ENCODE peak calls at places on chromosome 5, in ten cellular contexts. R is tibial nerve, J is lower leg skin, P is ovary, Z is adrenal gland, I is right lobe of liver, S is sigmoid colon, A is spleen, Y is body of pancreas, U is heart left ventricle. W is an unnamed sample.

GRCh38 chr5:84370176-84370575 is 14.5 kb downstream of the EDIL3 start:
- DNase-seq in P (no peak), A (no peak), Y (no peak), J (no peak), U (no peak), R (no peak), S (no peak), I (no peak), Z (no peak), W (no peak)

GRCh38 chr5:36740259-36740898 is 134.0 kb downstream of the SLC1A3 start:
- DNase-seq in I (no peak), R (no peak), U (no peak), J (no peak), Y (peak; percentile 54), A (no peak), S (no peak), Z (no peak), P (no peak), W (no peak)

GRCh38 chr5:126971455-126972019 is 58.8 kb downstream of the MARCHF3 start:
- DNase-seq in Y (no peak), Z (no peak), I (no peak), R (no peak), J (no peak), P (no peak), A (no peak), U (no peak), S (no peak), W (no peak)

GRCh38 chr5:82174128-82174918 is 103.8 kb downstream of the RPS23 start:
- DNase-seq in J (peak; percentile 84), U (peak; percentile 36), Z (peak; percentile 77), P (no peak), A (peak; percentile 73), R (peak; percentile 31), S (no peak), Y (peak; percentile 74), I (peak; percentile 41), W (no peak)

GRCh38 chr5:42992035-42992570 is 48.0 kb downstream of the ANXA2R start:
- DNase-seq in A (peak; percentile 97), J (peak; percentile 98), Y (peak; percentile 46), P (peak; percentile 44), I (peak; percentile 85), Z (peak; percentile 90), R (peak; percentile 73), U (peak; percentile 89), S (peak; percentile 88), W (peak; percentile 68)

GRCh38 chr5:95924720-95925119 is 36.9 kb downstream of the ELL2 start:
- DNase-seq in A (no peak), U (no peak), Z (peak; percentile 13), Y (peak; percentile 53), P (no peak), R (no peak), J (no peak), I (no peak), S (no peak), W (no peak)

GRCh38 chr5:103514381-103514780 is 48.2 kb downstream of the NUDT12 start:
- DNase-seq in Z (no peak), I (no peak), U (no peak), A (no peak), J (no peak), P (no peak), R (no peak), S (no peak), Y (no peak), W (no peak)

GRCh38 chr5:128695791-128696520 is 157.9 kb upstream of the FBN2 start:
- DNase-seq in R (no peak), U (no peak), J (no peak), S (no peak), P (no peak), Z (no peak), Y (no peak), I (no peak), A (no peak), W (no peak)

GRCh38 chr5:59095480-59095879 is 512.6 kb downstream of the RAB3C start:
- DNase-seq in J (no peak), R (no peak), S (no peak), U (no peak), Z (no peak), P (no peak), I (no peak), Y (no peak), A (no peak), W (no peak)

GRCh38 chr5:178083942-178084341 is 29.4 kb upstream of the N4BP3 start:
- DNase-seq in R (no peak), U (no peak), P (no peak), A (no peak), J (no peak), I (no peak), S (no peak), Y (no peak), Z (no peak), W (no peak)

DNA sequence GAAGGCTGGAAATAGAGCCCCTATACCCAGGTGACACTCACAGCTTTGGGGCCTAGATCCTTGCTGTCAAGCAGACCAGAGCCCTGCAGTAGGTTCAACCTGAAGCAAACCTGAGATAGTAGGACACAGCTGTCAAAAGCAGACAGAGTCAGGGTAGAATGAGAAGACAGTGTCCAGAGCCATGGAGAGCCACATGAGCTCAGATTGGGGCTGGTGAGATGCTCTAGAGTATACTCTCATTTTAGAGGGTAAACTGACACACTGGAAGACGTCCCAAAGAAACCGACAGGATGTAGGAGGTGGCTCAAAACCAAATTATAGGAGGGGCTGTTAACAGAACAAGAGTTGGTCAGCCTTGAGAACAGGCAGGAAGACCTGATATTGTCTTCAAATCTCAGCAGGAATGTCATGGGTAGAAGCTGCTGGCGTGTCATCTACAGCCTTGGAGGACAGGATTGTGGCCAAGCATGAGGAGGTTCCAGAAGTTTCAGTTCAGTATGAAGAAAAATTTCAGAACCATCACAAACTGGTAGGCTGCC is 11.5 kb downstream of the CCDC69 start:
- DNase-seq in I (no peak), Z (no peak), U (no peak), R (no peak), S (no peak), P (no peak), J (peak; percentile 29), Y (no peak), A (no peak), W (no peak)
- TF ChIP-seq POLR2A in I (no peak), Z (no peak), U (no peak), R (no peak), S (no peak), P (no peak), J (no peak), Y (no peak), A (no peak), W (no peak)

DNA sequence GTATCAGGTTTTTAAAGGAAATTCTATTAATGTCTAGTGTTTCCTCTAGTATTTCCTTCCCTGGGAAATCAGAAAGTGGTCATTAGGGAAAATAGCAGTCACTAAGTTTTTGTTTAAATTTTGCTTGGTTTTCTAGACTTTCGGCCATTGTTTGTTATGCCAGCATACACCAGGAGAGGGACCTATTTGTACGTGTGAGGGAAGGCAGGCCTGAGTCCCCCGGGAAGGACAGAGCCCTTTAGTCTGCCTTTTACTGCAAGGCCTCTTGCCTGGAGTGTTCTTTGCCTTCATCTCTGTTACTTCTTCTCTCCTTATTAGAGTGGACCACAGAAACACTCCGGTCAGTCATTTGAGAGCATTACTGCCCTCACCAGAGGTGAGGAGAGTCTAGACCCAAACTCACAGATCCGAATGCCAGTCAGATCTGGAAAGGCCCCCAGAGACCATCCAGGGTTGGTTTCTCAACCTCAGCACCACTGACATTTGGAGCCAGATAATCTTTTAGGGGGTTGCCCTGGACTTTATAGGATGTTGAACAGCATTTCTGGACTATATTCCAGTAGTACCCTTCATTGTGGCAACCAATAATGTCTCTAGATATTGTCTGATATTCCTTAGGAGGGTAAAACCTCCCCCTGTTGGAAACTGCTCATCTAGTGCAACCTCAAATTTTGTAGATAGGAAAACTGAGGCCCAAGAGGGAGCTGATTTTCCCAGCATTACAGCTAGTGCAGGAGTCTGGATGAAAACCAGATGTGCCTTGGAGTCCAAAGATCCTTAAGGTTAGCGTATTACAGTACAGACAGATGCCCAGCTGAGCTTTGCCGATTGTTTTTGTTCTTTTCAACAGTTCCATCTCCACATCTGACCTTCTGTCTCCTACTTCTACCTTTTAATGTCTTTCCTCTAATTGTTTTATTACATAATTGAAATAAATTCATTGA is 93.0 kb upstream of the NIPAL4 start:
- DNase-seq in U (peak; percentile 23), J (no peak), Y (no peak), S (peak; percentile 82), Z (peak; percentile 24), P (no peak), I (no peak), A (no peak), R (peak; percentile 58), W (no peak)
- TF ChIP-seq CTCF in U (peak; percentile 32), J (no peak), Y (no peak), S (peak; percentile 71), Z (peak; percentile 12), P (no peak), I (no peak), A (peak; percentile 12), R (peak; percentile 18), W (no peak)

DNA sequence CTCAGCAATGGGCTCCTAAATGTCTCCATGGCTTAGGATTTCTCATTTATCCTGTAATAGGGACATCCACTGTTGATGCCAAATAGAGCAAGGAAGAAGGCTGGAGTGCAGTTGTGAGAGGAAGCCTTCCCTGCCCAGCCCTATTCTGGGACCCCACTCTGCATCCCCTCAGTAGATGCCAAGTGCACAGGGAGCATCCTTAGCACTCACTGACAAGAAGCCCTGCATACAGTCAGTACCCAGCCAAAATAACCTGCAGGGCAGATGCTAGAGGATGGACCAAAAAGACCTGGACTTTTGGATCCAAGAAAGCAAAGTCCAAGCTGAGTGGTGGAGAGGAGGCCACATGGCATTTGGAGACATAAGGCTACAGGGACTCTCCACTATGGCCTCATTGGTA is 113.5 kb upstream of the SPOCK1 start:
- DNase-seq in Y (no peak), S (no peak), J (peak; percentile 68), P (no peak), A (no peak), U (no peak), Z (no peak), R (no peak), I (no peak), W (no peak)
- H3K4me3 ChIP-seq in Y (no peak overlapping the region), S (no peak overlapping the region), J (no peak overlapping the region), P (no peak overlapping the region), A (no peak overlapping the region), U (no peak overlapping the region), Z (no peak overlapping the region), R (no peak overlapping the region), I (no peak overlapping the region), W (no peak overlapping the region)

GRCh38 chr5:180839935-180840334 is 21.1 kb downstream of the ZFP62 start:
- DNase-seq in J (no peak), A (no peak), I (no peak), P (no peak), Z (no peak), Y (no peak), U (no peak), R (no peak), S (no peak), W (no peak)
- TF ChIP-seq POLR2A in J (no peak), A (no peak), I (no peak), P (no peak), Z (no peak), Y (no peak), U (no peak), R (no peak), S (no peak), W (no peak)